ENCODE peak calls at places on chromosomes 16 and 17, in six cellular contexts. I is IMR-90, M is H9, F is mesenchymal stem cell, C is H1, K is trophoblast cell. E is an unnamed sample.

GRCh38 chr17:17555906-17556305 is 35.6 kb downstream of the PEMT start:
- DNase-seq in F (no peak), M (no peak), I (no peak), C (no peak), K (no peak), E (no peak)

GRCh38 chr16:17360810-17361209 is 110.0 kb downstream of the XYLT1 start:
- DNase-seq in M (no peak), F (no peak), K (peak; percentile 26), C (no peak), I (no peak), E (no peak)

GRCh38 chr16:24997665-24998064 is 17.5 kb downstream of the ARHGAP17 start:
- DNase-seq in M (no peak), I (no peak), F (no peak), K (no peak), C (no peak), E (no peak)

GRCh38 chr17:60941028-60941427 is 263.4 kb downstream of the BCAS3 start:
- DNase-seq in K (no peak), C (no peak), I (peak; percentile 98), M (no peak), F (peak; percentile 99), E (no peak)

GRCh38 chr17:17386143-17386800 is 83.1 kb downstream of the NT5M start:
- DNase-seq in K (no peak), M (no peak), F (no peak), C (no peak), I (no peak), E (no peak)

GRCh38 chr16:4093495-4094137 is 22.6 kb downstream of the ADCY9 start:
- DNase-seq in K (no peak), C (no peak), F (peak; percentile 35), I (peak; percentile 39), M (no peak), E (no peak)

GRCh38 chr17:82052638-82053059 is 951 bp downstream of the GPS1 start:
- DNase-seq in K (no peak), M (no peak), C (no peak), F (no peak), I (no peak), E (no peak)

GRCh38 chr16:10087151-10087550 is 95.1 kb downstream of the GRIN2A start:
- DNase-seq in F (no peak), M (no peak), K (no peak), I (no peak), C (no peak), E (no peak)

GRCh38 chr17:43908111-43908721 is 880 bp upstream of the MPP2 start:
- DNase-seq in M (peak; percentile 86), C (peak; percentile 80), F (peak; percentile 65), K (peak; percentile 55), I (peak; percentile 65), E (peak; percentile 59)

GRCh38 chr16:54687043-54687655 is 243.5 kb upstream of the IRX5 start:
- DNase-seq in I (no peak), F (no peak), M (no peak), K (no peak), C (no peak), E (no peak)

GRCh38 chr17:2906907-2907306 is 110.7 kb downstream of the RAP1GAP2 start:
- DNase-seq in C (no peak), K (no peak), F (no peak), I (no peak), M (peak; percentile 27), E (no peak)

GRCh38 chr17:50206604-50207293 is 5.3 kb upstream of the COL1A1 start:
- DNase-seq in M (peak; percentile 91), F (peak; percentile 79), I (peak; percentile 66), C (peak; percentile 83), K (no peak), E (no peak)

GRCh38 chr16:4330277-4330882 is 14.5 kb downstream of the GLIS2 start:
- DNase-seq in F (peak; percentile 76), K (peak; percentile 80), C (peak; percentile 91), M (peak; percentile 77), I (peak; percentile 63), E (no peak)

GRCh38 chr17:4771519-4772234 is at the start of gene TM4SF5:
- DNase-seq in M (no peak), I (no peak), K (peak; percentile 21), C (no peak), F (no peak), E (no peak)

GRCh38 chr17:14372905-14373559 is 72.2 kb downstream of the HS3ST3B1 start:
- DNase-seq in C (peak; percentile 50), K (no peak), M (no peak), I (no peak), F (peak; percentile 12), E (peak; percentile 30)

GRCh38 chr17:49365667-49366066 is 3.6 kb upstream of the ZNF652 start:
- DNase-seq in K (peak; percentile 32), I (no peak), M (peak; percentile 76), C (no peak), F (peak; percentile 24), E (no peak)

GRCh38 chr17:40559954-40560591 is 5.2 kb downstream of the CCR7 start:
- DNase-seq in M (peak; percentile 96), I (peak; percentile 94), K (peak; percentile 96), C (peak; percentile 98), F (peak; percentile 92), E (peak; percentile 86)

GRCh38 chr16:89216315-89217137 is 977 bp upstream of the ZNF778 start:
- DNase-seq in F (peak; percentile 87), I (peak; percentile 77), K (peak; percentile 74), M (peak; percentile 68), C (peak; percentile 85), E (peak; percentile 67)

GRCh38 chr16:3487521-3488410 is 7.5 kb downstream of the C16orf90 start:
- DNase-seq in C (no peak), F (no peak), I (no peak), M (no peak), K (no peak), E (no peak)

GRCh38 chr17:12062249-12062648 is 41.6 kb downstream of the MAP2K4 start:
- DNase-seq in K (no peak), F (no peak), I (no peak), C (no peak), M (no peak), E (no peak)

GRCh38 chr17:12851901-12852435 is 62.7 kb downstream of the ARHGAP44 start:
- DNase-seq in M (no peak), C (no peak), F (no peak), K (no peak), I (no peak), E (no peak)

GRCh38 chr16:46918905-46919792 is 35.0 kb downstream of the GPT2 start:
- DNase-seq in K (peak; percentile 30), C (no peak), F (peak; percentile 22), M (no peak), I (no peak), E (peak; percentile 69)

GRCh38 chr17:81239714-81240555 is 817 bp downstream of the NDUFAF8 start:
- DNase-seq in M (no peak), K (peak; percentile 13), I (peak; percentile 6), F (peak; percentile 31), C (no peak), E (no peak)

GRCh38 chr16:70391881-70392481 is 45.3 kb downstream of the DDX19A start:
- DNase-seq in K (no peak), F (peak; percentile 32), M (no peak), C (no peak), I (peak; percentile 70), E (no peak)

DNA sequence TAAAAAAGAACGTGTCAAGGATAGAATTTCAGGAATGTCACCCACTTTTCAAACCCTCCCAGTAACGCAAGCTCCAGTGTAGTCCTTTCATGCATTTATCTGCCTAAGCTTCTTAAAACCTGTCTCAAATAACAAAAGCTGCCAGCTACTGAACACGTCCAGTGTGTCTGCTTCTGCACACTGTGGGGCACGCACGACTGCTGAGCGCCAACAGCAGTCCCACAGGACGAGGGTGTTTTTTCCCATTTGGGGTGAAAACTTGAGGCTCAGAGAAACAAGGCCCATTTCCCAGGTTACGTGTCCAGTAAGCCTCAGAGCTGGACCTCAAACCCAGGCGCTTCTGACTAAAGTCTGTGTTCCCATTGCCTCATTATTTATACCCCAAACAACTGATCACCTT is 17.2 kb downstream of the NTAN1 start:
- DNase-seq in K (no peak), M (no peak), C (no peak), F (no peak), I (no peak), E (no peak)
- H3K14ac ChIP-seq in K (no peak overlapping the region), M (no peak overlapping the region), C (no peak overlapping the region), F (no peak overlapping the region), I (no peak overlapping the region), E (no peak overlapping the region)

DNA sequence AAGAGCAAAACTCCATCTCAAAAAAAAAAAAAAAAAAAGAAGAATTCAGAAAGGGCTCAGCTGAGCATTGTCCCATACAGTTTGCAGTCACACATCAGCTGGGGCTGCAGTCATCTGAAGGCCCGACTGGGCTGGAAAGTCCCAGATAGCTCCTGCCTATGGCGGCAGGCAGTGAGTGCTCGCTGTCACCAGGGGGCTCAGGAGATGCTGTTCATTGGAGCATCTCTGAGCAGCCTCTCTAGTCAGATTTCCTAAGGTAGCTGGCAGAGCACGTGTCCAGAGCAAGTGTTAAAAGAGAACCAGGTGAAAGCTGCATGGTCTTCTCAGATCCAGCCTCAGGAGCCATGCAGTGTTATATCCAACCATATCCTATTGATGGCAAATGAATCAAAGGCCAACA is 75.8 kb downstream of the WSCD1 start:
- DNase-seq in M (no peak), I (no peak), F (no peak), C (no peak), K (no peak), E (no peak)
- H3K14ac ChIP-seq in M (no peak overlapping the region), I (no peak overlapping the region), F (no peak overlapping the region), C (no peak overlapping the region), K (no peak overlapping the region), E (no peak overlapping the region)

DNA sequence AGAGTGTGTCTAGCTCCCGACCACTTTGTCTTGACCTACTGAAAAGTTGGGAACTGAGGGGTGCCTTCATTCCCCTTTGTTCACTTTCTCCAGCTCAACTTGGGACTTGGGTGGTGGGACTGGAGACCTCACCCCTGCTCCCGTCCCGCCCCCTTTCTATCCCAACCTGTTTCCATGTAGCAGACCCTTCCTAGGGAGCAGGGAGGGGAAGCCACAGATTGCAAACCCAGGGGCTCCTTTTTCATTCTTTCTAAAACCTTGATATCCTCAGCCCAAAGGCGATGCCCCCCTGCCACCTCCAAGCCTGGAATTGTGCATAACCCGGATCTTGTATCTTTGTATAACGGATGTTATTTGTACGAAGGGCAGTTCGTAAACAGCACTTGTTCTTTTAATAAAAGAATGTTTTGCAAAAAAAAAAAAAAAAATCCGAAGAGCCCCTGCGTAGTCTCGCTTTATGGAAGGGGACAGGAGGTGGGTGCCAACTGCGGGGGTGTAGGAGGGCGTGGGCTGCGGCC is 714 bp upstream of the CISD3 start:
- DNase-seq in K (peak; percentile 11), M (no peak), C (no peak), F (no peak), I (no peak), E (no peak)
- H3K14ac ChIP-seq in K (peak overlapping the region; percentile 94), M (no peak overlapping the region), C (no peak overlapping the region), F (no peak overlapping the region), I (peak overlapping the region; percentile 84), E (peak overlapping the region; percentile 99)

DNA sequence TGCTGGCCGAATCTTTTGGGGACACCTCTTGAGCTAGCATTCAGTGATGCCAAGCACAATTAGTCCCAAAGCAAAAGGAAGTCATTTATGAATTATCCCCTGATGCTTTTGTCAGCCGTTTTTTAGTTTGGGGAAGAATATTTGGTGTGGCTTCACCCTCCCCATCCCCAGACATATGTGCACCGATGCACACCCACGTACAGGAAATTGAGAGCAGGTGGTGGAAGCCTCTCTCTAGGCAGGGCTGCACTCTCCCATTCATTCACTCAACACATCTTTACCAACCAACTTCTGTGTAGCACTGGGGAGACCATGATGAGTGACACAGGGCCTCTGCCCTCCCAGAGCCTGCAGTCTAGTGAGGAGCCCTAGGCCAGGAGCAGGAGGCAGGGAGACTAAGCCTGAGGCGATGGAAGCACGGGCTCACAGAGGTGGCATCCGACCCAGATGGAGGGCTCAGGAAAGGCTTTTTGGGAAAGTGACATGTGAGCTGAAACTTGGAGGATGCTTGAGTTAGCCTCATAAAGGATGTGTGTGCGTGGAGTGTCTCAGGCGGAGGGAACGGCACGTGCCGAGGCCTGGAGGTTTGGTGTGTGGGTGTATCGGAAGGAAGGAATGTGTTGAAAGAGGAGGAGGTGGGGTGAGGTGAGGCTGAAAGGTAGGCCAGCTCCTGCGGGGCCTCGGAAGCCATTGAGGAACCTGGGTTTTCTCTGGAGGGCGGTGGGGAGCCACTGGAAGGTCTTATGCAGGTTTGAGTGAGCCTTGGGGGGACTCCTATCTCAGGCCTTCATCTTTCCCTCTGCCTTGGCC is 43.8 kb downstream of the PSME3IP1 start:
- DNase-seq in C (no peak), F (no peak), I (no peak), K (no peak), M (no peak), E (no peak)
- H3K14ac ChIP-seq in C (no peak overlapping the region), F (no peak overlapping the region), I (no peak overlapping the region), K (no peak overlapping the region), M (no peak overlapping the region), E (no peak overlapping the region)